ENCODE peak calls at places on chromosome X, in four cellular contexts. J is spleen, Y is body of pancreas, R is MCF 10A. M is an unnamed sample.

GRCh38 chrX:154457491-154458115 is 478 bp upstream of the PLXNA3 start:
- DNase-seq in J (peak), Y (peak), R (peak), M (no peak)

GRCh38 chrX:29762006-29762405 is 453.4 kb upstream of the MAGEB2 start:
- DNase-seq in J (no peak), Y (no peak), R (no peak), M (no peak)

GRCh38 chrX:99242001-99242400 is 1168.1 kb downstream of the PCDH19 start:
- DNase-seq in J (peak), Y (no peak), R (no peak), M (no peak)

GRCh38 chrX:38494239-38494823 is 67.0 kb upstream of the TSPAN7 start:
- DNase-seq in J (no peak), Y (no peak), R (no peak), M (no peak)

GRCh38 chrX:335758-336155 is 17.2 kb upstream of the GTPBP6 start:
- DNase-seq in J (peak), Y (no peak), R (no peak), M (no peak)

GRCh38 chrX:19698125-19698524 is 182.8 kb upstream of the MAP3K15 start:
- DNase-seq in J (no peak), Y (no peak), R (peak), M (no peak)

GRCh38 chrX:41010188-41010846 is 74.9 kb upstream of the USP9X start:
- DNase-seq in J (peak), Y (peak), R (peak), M (peak)

GRCh38 chrX:73916931-73917657 is 354.1 kb downstream of the CHIC1 start:
- DNase-seq in J (no peak), Y (no peak), R (peak), M (no peak)

GRCh38 chrX:130716822-130717405 is 186.1 kb downstream of the ENOX2 start:
- DNase-seq in J (no peak), Y (no peak), R (no peak), M (no peak)

GRCh38 chrX:154021131-154021611 is 1.5 kb upstream of the IRAK1 start:
- DNase-seq in J (peak), Y (no peak), R (no peak), M (no peak)

GRCh38 chrX:141673946-141674345 is 24.6 kb downstream of the SPANXD start:
- DNase-seq in J (no peak), Y (no peak), R (no peak), M (no peak)

GRCh38 chrX:2867191-2867590 is 38.5 kb downstream of the GYG2 start:
- DNase-seq in J (no peak), Y (no peak), R (no peak), M (no peak)

GRCh38 chrX:139446832-139447231 is 83.7 kb upstream of the F9 start:
- DNase-seq in J (no peak), Y (no peak), R (no peak), M (no peak)

GRCh38 chrX:39709364-39709763 is 388.4 kb downstream of the BCOR start:
- DNase-seq in J (no peak), Y (no peak), R (no peak), M (no peak)

GRCh38 chrX:109270580-109271484 is 211.1 kb downstream of the GUCY2F start:
- DNase-seq in J (no peak), Y (peak), R (peak), M (no peak)

GRCh38 chrX:47523297-47523696 is 37.7 kb upstream of the ARAF start:
- DNase-seq in J (peak), Y (peak), R (peak), M (peak)

GRCh38 chrX:132030264-132030663 is 7.2 kb downstream of the STK26 start:
- DNase-seq in J (no peak), Y (no peak), R (no peak), M (no peak)

GRCh38 chrX:39258331-39258730 is 457.1 kb downstream of the MID1IP1 start:
- DNase-seq in J (no peak), Y (no peak), R (no peak), M (no peak)

GRCh38 chrX:65643046-65643785 is 24.2 kb upstream of the MSN start:
- DNase-seq in J (no peak), Y (peak), R (peak), M (no peak)

GRCh38 chrX:153801646-153802045 is 7.2 kb downstream of the SSR4 start:
- DNase-seq in J (no peak), Y (no peak), R (no peak), M (no peak)

GRCh38 chrX:45756562-45756961 is 555.9 kb upstream of the DIPK2B start:
- DNase-seq in J (no peak), Y (no peak), R (no peak), M (no peak)

GRCh38 chrX:82412851-82413250 is 1095.2 kb upstream of the POU3F4 start:
- DNase-seq in J (no peak), Y (no peak), R (peak), M (no peak)

GRCh38 chrX:39677585-39677984 is 420.2 kb downstream of the BCOR start:
- DNase-seq in J (no peak), Y (no peak), R (no peak), M (no peak)

GRCh38 chrX:133634416-133634815 is 219.1 kb upstream of the GPC4 start:
- DNase-seq in J (no peak), Y (no peak), R (no peak), M (no peak)

GRCh38 chrX:97481228-97481627 is 597.5 kb downstream of the RPA4 start:
- DNase-seq in J (no peak), Y (no peak), R (no peak), M (no peak)

GRCh38 chrX:1521459-1521956 is 15.5 kb downstream of the P2RY8 start:
- DNase-seq in J (peak), Y (peak), R (no peak), M (no peak)

DNA sequence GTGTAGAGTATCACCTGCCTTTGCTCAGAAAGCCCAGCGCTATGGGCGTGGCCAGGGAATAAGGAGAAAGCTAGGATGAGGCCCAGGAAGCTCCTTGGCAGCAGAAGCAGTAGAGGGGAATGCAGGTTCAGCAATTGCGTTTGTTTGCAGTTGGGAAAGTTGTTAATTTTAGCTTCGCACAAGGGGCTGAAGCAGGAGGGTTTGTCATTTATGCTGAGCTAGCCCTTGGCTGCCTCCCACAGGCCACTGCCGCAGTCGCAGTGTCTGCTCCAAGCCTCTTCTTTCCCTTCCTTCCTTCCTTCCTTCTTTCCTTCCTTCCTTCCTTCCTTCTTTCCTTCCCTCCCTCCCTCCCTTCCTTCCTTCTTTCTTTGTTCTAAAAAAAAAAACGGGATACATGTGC is 21.5 kb downstream of the FRMPD3 start:
- DNase-seq in J (no peak), Y (no peak), R (no peak), M (no peak)
- TF ChIP-seq CTCF in J (no peak), Y (no peak), R (no peak), M (no peak)

DNA sequence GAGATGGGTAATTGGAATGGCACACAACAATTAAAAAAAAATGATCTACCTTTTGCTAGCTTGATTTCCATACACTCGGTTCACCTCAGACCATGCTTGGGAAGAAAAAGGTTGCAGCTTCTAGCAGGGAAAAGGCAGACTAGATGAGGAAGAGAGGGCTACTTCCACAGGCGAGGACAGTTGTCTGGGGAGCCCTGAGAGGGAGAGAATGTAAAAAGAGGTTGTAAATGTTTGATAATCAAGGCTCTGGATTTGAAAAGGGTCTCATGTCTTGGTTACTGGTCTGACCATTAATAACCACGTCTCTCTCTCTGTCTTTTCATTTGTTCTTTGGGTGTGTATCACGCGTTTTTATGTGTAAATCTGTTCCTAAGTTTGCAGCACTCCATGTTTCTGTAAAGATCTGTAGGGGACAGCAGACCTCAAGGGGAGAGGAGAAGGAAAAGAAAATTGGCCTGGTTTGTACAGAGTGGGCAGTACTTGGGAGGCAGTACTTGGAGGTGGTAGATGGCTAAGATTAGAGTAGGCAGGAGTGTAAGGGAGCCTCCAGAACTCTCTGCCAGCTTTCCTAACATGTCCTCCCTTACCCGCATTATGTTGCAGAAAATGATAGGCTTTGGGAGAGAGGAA is 750 bp downstream of the ARMCX5 start:
- DNase-seq in J (no peak), Y (no peak), R (peak), M (no peak)
- TF ChIP-seq CTCF in J (no peak), Y (no peak), R (no peak), M (no peak)

GRCh38 chrX:120228187-120228908 is 22.3 kb upstream of the ZBTB33 start:
- DNase-seq in J (no peak), Y (no peak), R (no peak), M (no peak)

GRCh38 chrX:120224388-120224787 is 26.2 kb upstream of the ZBTB33 start:
- DNase-seq in J (no peak), Y (no peak), R (no peak), M (no peak)

DNA sequence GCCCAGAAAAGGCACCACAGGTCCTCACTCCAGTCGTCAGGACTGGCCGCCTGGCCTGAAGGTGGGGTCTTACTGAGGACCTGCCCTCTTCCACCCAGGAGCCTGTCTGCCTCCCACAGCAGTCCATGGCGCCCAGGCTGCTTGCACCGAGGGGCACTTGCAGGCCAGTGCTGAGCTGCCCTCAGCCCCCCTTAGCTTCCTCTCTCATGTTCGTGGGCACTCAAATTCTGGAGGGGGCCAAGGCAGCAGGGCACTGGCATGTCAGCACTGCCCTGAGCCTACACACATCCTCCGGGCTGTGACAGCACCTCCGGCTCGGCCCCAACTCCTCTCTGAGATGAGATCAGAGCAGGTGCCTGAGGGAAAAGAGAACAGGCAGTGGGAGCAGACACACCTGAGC is 27.2 kb upstream of the ZBTB33 start:
- DNase-seq in J (peak), Y (no peak), R (no peak), M (no peak)
- TF ChIP-seq CTCF in J (no peak), Y (no peak), R (no peak), M (no peak)

DNA sequence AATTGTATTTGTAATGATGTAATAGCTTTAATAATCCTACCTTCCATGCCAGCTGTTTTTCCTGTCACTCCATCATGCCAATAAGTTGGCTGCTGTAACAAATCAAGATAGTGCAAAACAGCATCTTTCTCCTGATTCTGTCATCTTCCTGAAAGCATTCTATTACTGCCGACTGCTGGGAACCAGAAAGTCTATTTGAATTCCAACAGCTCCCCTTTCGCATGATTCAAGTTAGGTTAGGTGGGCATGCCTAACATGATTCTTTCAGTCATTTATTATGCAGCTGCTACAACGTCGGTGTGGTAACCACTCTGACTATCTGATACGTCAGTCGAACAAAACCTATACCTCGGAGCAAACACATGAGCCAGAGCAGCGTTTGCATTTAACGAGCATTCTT is 127.9 kb upstream of the DMD start:
- DNase-seq in J (no peak), Y (no peak), R (peak), M (no peak)
- TF ChIP-seq CTCF in J (no peak), Y (no peak), R (no peak), M (no peak)

GRCh38 chrX:70426286-70427278 is 3.5 kb downstream of the GDPD2 start:
- DNase-seq in J (no peak), Y (no peak), R (no peak), M (no peak)
- TF ChIP-seq CTCF in J (no peak), Y (no peak), R (no peak), M (no peak)

GRCh38 chrX:68647156-68647957 is at the start of gene STARD8:
- DNase-seq in J (no peak), Y (peak), R (peak), M (peak)
- TF ChIP-seq CTCF in J (no peak), Y (no peak), R (no peak), M (no peak)